ENCODE peak calls at places on chromosomes 7 and 10, in four cellular contexts. Y, H, B and Q are unnamed samples. For H3K36me3 and H3K27me3, the result is how much of the 10 kb centered on the place peaks cover.

GRCh38 chr7:42180806-42181205 is 56.2 kb downstream of the GLI3 start:
- DNase-seq in Y (no peak), H (no peak), B (no peak), Q (no peak)

GRCh38 chr7:5709347-5709950 is 72.0 kb downstream of the RNF216 start:
- DNase-seq in Y (no peak), H (no peak), B (no peak), Q (no peak)

GRCh38 chr7:136012238-136012637 is 35.1 kb upstream of the MTPN start:
- DNase-seq in Y (no peak), H (no peak), B (no peak), Q (no peak)

GRCh38 chr10:94016727-94017714 is 23.3 kb downstream of the PLCE1 start:
- DNase-seq in Y (no peak), H (no peak), B (no peak), Q (no peak)

GRCh38 chr10:62761115-62761514 is 43.4 kb upstream of the ADO start:
- DNase-seq in Y (no peak), H (no peak), B (peak), Q (no peak)

GRCh38 chr7:74462707-74463100 is 9.0 kb downstream of the GTF2IRD1 start:
- DNase-seq in Y (no peak), H (no peak), B (no peak), Q (no peak)

GRCh38 chr10:113298616-113299015 is 254.2 kb upstream of the HABP2 start:
- DNase-seq in Y (no peak), H (no peak), B (no peak), Q (no peak)

GRCh38 chr10:126075009-126075408 is 178.6 kb downstream of the FANK1 start:
- DNase-seq in Y (no peak), H (no peak), B (no peak), Q (no peak)

GRCh38 chr10:55631071-55631654 is 729.9 kb downstream of the ZWINT start:
- DNase-seq in Y (peak), H (peak), B (peak), Q (peak)

GRCh38 chr7:113664867-113665266 is 253.9 kb downstream of the PPP1R3A start:
- DNase-seq in Y (no peak), H (no peak), B (no peak), Q (no peak)

GRCh38 chr10:51773681-51774080 is 74.3 kb upstream of the CSTF2T start:
- DNase-seq in Y (no peak), H (no peak), B (no peak), Q (no peak)

GRCh38 chr7:75611557-75612178 is 119.5 kb downstream of the SPDYE5 start:
- DNase-seq in Y (peak), H (peak), B (no peak), Q (peak)

GRCh38 chr10:90314718-90315117 is 543.1 kb downstream of the HTR7 start:
- DNase-seq in Y (no peak), H (no peak), B (no peak), Q (no peak)

GRCh38 chr10:36671607-36672006 is 453.8 kb upstream of the ANKRD30A start:
- DNase-seq in Y (no peak), H (no peak), B (no peak), Q (no peak)

GRCh38 chr7:123191132-123191531 is 8.6 kb downstream of the SLC13A1 start:
- DNase-seq in Y (no peak), H (no peak), B (no peak), Q (no peak)

GRCh38 chr7:27756298-27756697 is 16.3 kb downstream of the TAX1BP1 start:
- DNase-seq in Y (no peak), H (no peak), B (no peak), Q (no peak)
- H3K36me3 ChIP-seq in Y (half or more), H (half or more), B (under half), Q (half or more)

DNA sequence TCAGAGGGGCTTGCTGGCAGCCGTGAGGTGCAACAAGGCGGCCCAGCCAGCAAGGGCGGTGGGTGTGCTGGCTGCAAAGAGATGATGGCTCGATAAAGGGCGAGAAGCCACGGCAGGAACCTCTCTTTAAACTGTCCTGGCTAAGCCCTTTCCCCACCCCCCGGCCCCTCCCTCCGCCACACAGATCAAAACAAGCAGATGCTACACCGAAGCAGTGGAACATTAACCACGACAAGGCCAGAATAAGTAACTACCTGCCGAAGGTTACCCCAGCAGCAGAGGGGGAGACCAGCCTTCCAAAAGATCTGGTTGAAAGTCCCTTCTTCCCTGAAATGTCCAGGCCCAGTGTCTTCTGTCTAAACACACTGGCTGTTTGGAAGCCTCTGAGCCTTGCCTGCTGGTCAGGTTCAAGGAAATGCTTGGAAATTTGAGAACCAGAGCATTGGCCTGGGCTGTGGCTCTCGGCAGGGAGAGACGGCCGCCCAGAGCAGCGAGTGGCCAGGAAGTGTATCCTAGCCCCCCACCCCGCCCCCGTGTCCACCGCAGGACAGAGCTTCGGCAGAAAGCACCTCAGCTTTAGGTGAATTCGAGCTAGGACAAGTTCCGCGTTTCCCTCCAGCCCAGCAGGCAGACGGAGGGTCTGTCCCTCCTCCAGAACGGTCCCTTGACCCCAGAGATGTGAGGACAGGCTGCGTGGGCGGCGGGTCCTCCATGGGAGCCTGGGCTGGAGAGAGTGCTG is 2.1 kb downstream of the FAM20C start:
- DNase-seq in Y (no peak), H (no peak), B (no peak), Q (no peak)
- H3K27me3 ChIP-seq in Y (under half), H (under half), B (under half), Q (under half)

GRCh38 chr10:102812213-102812876 is 24.9 kb downstream of the CYP17A1 start:
- DNase-seq in Y (peak), H (peak), B (no peak), Q (no peak)
- H3K36me3 ChIP-seq in Y (under half), H (half or more), B (under half), Q (half or more)

DNA sequence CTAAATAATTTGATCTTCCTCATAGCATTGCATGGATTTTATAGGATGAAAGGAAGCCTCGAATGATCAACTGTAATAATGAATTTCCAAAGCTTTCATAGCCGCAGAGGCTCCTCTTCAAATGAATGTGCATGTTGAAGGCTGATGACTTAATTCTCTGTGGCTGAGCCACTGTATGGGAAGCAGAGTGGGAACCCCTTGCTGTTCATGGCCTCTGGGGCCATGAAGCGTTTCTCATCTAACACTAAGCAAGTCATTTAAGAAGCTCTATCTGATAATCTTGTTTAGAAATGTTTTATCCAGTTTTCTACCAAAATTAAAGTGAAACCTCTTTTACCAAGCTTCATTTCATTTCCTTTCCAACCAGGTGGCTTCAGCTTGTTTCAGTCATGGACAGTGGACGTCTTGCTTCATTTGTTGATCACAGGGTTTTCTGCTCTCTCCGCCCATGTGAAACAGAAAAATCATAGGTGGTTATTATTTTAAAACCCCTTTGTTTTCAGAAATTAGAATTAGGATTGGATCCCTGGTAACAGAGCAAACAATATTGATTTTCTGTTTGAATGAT is 10.3 kb upstream of the ADARB2 start:
- DNase-seq in Y (no peak), H (no peak), B (no peak), Q (no peak)
- H3K27me3 ChIP-seq in Y (under half), H (under half), B (under half), Q (under half)

GRCh38 chr7:781228-781864 is 50.9 kb upstream of the SUN1 start:
- DNase-seq in Y (no peak), H (peak), B (no peak), Q (no peak)
- H3K36me3 ChIP-seq in Y (half or more), H (half or more), B (half or more), Q (under half)

DNA sequence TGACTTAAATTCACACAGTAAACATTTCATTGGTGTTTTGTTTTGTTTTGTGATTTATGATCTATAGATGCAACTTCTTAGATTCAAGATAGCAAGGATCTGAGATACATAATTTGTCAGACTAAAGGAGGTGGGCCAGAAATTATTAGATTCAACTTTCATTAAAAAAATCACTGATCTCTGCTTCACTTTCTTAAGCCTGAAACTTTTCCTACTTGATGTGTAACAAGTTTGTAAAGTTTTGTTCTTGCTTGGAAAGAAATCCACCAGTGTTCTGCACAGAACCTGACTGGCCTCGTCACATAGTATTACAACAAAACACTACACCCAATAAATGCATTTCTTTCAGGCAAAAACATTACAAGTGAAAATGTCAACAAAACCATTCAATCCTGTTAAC is 12.4 kb downstream of the SKIDA1 start:
- DNase-seq in Y (no peak), H (no peak), B (no peak), Q (no peak)
- H3K27me3 ChIP-seq in Y (under half), H (half or more), B (under half), Q (half or more)

DNA sequence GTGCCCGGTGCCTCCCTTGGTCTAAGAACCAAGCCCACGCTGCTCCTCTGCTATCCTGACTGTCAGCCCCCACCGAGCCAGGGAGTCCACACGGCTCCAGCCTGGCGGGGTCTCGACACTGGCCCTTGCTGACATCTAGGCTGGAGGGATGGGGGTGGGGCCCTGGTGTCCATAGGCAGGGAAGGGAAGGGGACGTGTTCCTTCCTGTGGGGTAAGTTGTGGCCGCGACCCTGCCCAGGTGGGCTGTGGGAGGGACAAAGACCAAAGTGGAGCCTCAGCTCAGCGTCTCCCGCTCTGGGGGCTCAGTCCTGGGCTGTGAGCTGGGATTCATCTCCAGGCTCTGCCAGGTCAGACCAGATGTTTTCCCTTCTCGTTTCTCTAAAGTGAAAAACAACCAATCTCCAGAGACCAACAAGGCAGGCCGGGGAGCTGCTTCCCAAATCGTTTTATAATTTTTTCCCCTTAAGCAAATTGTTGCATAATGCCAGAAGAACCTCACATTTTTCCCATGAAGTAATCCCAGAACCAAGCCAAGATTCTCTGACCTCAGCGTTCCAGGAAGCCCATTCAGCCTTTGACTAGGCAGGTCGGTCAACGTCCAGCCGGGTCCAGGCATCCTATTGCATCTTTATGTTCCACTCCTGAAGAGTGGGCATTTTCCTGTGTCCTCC is 101.2 kb downstream of the RGS10 start:
- DNase-seq in Y (peak), H (no peak), B (no peak), Q (peak)
- H3K36me3 ChIP-seq in Y (half or more), H (half or more), B (under half), Q (under half)

GRCh38 chr10:43111101-43111500 is 27.1 kb upstream of the CSGALNACT2 start:
- DNase-seq in Y (no peak), H (no peak), B (no peak), Q (no peak)

GRCh38 chr10:43110318-43111071 is 27.8 kb upstream of the CSGALNACT2 start:
- DNase-seq in Y (peak), H (no peak), B (no peak), Q (no peak)

GRCh38 chr10:43113201-43113893 is 24.9 kb upstream of the CSGALNACT2 start:
- DNase-seq in Y (no peak), H (peak), B (no peak), Q (peak)

GRCh38 chr10:43112608-43112961 is 25.7 kb upstream of the CSGALNACT2 start:
- DNase-seq in Y (no peak), H (no peak), B (no peak), Q (peak)

GRCh38 chr10:43111921-43112607 is 26.2 kb upstream of the CSGALNACT2 start:
- DNase-seq in Y (no peak), H (peak), B (no peak), Q (peak)
- H3K27me3 ChIP-seq in Y (under half), H (under half), B (under half), Q (under half)

DNA sequence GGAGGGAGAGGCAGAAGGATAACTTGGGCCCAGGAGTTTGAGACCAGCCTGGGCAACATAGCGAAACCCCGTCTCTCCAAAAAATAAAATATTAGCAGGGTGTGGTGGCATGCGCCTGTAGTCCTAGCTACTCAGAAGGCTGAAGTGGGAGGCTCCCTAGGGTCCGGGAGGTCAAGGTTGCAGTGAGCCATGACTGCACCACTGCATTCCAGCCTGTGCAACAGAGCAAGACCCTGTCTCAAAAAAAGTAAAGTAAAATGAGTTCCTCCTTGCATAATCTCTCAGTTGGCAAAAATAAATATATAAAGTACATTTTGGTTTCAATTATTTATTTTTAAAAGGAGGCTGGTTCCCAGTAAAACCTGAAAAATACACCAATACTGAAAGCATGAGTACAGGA is 11.8 kb downstream of the NANOS1 start:
- DNase-seq in Y (no peak), H (no peak), B (no peak), Q (no peak)
- H3K36me3 ChIP-seq in Y (half or more), H (half or more), B (half or more), Q (half or more)

DNA sequence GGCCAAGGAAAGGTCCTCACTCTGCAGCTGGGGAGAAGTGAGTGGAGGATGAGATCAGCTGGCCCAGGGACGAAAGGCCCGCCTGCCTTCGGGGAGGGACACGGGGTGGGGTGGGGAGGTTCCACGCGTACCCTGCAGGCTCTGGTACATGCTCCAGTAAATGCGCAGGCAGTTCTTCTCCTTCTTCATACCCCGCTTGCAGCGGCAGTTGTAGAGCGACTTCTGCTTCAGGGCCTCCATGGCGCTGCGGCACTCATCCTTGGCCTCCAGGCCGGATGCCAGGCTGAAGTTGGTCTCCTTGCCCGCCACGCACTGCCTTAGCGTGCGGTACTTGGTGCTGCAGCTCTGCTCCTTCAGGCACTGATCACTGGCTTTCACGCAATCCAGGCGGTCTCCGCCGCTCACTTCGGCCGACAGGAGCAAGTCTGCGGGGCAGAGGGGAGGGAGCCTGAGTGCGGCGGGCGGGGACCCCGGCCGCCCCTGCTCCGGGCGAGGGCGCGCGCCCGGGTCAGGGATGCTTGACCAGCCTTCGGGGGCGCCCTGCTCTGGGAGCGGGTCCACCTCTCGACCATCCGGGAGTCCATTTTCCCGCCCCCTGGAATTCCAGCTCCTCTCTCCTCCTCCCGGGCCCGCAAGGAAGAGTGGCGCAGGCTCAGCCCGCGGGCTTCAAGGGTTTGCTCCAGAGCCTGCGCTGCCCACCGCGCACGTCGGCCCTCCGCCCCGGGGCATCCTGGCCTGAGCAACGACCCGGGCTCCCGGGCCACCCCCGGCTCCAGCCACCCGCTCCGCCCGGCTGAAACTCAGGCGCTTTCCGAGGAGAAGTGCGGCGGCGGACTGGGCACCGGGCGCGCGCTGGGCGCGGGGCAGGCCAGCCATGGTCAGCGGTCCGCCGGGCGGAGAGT is 2.1 kb downstream of the GFRA1 start:
- DNase-seq in Y (peak), H (no peak), B (no peak), Q (no peak)
- H3K27me3 ChIP-seq in Y (half or more), H (half or more), B (half or more), Q (half or more)